ENCODE peak calls at places on chromosome 15, in four cellular contexts. H is brain microvascular endothelial cell, Y is fibroblast of lung, X is thoracic aorta. W is an unnamed sample.

GRCh38 chr15:78340243-78341056 is at the start of gene CRABP1:
- DNase-seq in H (no peak), Y (no peak), X (no peak), W (no peak)

GRCh38 chr15:83837946-83838571 is 184.1 kb downstream of the ADAMTSL3 start:
- DNase-seq in H (peak), Y (peak), X (no peak), W (no peak)

GRCh38 chr15:83720466-83720865 is 66.5 kb downstream of the ADAMTSL3 start:
- DNase-seq in H (no peak), Y (no peak), X (no peak), W (no peak)

GRCh38 chr15:70429323-70429722 is 331.6 kb upstream of the TLE3 start:
- DNase-seq in H (no peak), Y (no peak), X (no peak), W (no peak)

GRCh38 chr15:80619677-80620076 is 75.4 kb upstream of the ABHD17C start:
- DNase-seq in H (no peak), Y (peak), X (no peak), W (no peak)

GRCh38 chr15:74010929-74011540 is 16.5 kb downstream of the PML start:
- DNase-seq in H (no peak), Y (peak), X (no peak), W (peak)

GRCh38 chr15:28978011-28978378 is 92.2 kb downstream of the APBA2 start:
- DNase-seq in H (no peak), Y (no peak), X (no peak), W (no peak)

GRCh38 chr15:93466380-93466779 is 377.4 kb upstream of the RGMA start:
- DNase-seq in H (no peak), Y (no peak), X (no peak), W (no peak)

GRCh38 chr15:57654136-57654845 is 52.2 kb upstream of the POLR2M start:
- DNase-seq in H (no peak), Y (peak), X (no peak), W (no peak)

GRCh38 chr15:51180534-51180933 is 85.8 kb upstream of the TNFAIP8L3 start:
- DNase-seq in H (no peak), Y (no peak), X (no peak), W (no peak)

GRCh38 chr15:100275641-100276040 is 66.1 kb downstream of the ADAMTS17 start:
- DNase-seq in H (no peak), Y (no peak), X (no peak), W (no peak)

GRCh38 chr15:80620931-80621330 is 74.2 kb upstream of the ABHD17C start:
- DNase-seq in H (no peak), Y (no peak), X (no peak), W (no peak)

GRCh38 chr15:29050870-29051269 is 165.1 kb downstream of the APBA2 start:
- DNase-seq in H (peak), Y (peak), X (no peak), W (no peak)

GRCh38 chr15:100601158-100601557 is 826 bp downstream of the LINS1 start:
- DNase-seq in H (no peak), Y (no peak), X (no peak), W (no peak)

GRCh38 chr15:64686130-64686735 is 89.2 kb downstream of the RBPMS2 start:
- DNase-seq in H (peak), Y (peak), X (no peak), W (no peak)

GRCh38 chr15:99719096-99719541 is 14.1 kb downstream of the LYSMD4 start:
- DNase-seq in H (peak), Y (peak), X (no peak), W (no peak)

GRCh38 chr15:88839146-88839545 is 35.9 kb downstream of the ACAN start:
- DNase-seq in H (no peak), Y (no peak), X (no peak), W (no peak)

GRCh38 chr15:88839961-88840360 is 36.7 kb downstream of the ACAN start:
- DNase-seq in H (no peak), Y (no peak), X (no peak), W (no peak)

GRCh38 chr15:88843334-88843733 is 40.1 kb downstream of the ACAN start:
- DNase-seq in H (no peak), Y (no peak), X (no peak), W (no peak)

GRCh38 chr15:88842156-88842555 is 38.9 kb downstream of the ACAN start:
- DNase-seq in H (no peak), Y (no peak), X (no peak), W (no peak)

DNA sequence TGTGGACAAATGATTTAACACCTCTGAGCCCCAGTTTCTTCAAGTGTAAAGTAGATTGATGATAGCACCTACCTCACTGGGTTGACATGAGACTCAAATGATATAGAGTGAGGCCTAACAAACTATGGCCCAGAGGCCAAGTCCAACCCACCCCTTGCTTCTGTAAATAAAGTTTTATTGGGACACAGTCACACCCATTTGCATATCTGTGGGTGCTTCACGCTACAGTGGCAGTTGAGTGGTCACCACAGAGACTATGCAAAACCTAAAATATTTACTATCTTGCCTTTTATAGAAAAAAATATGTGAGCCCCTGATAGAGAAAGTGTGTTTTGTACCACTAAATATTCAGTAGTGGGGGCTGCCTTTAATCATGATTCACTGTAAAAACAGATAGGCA is 38.0 kb downstream of the ACAN start:
- DNase-seq in H (no peak), Y (no peak), X (no peak), W (no peak)
- H3K4me3 ChIP-seq in H (no peak), Y (no peak), X (no peak), W (no peak)

GRCh38 chr15:85793641-85794597 is 806 bp downstream of the KLHL25 start:
- DNase-seq in H (peak), Y (no peak), X (no peak), W (peak)
- H3K27ac ChIP-seq in H (peak), Y (peak), X (peak), W (peak)

GRCh38 chr15:88004379-88004778 is 252.2 kb downstream of the NTRK3 start:
- DNase-seq in H (no peak), Y (no peak), X (no peak), W (peak)

GRCh38 chr15:88003928-88004327 is 252.6 kb downstream of the NTRK3 start:
- DNase-seq in H (no peak), Y (no peak), X (no peak), W (no peak)

GRCh38 chr15:88002721-88003120 is 253.8 kb downstream of the NTRK3 start:
- DNase-seq in H (no peak), Y (no peak), X (no peak), W (no peak)

GRCh38 chr15:87998658-87999057 is 257.9 kb downstream of the NTRK3 start:
- DNase-seq in H (no peak), Y (no peak), X (no peak), W (no peak)
- H3K4me3 ChIP-seq in H (no peak), Y (no peak), X (no peak), W (no peak)

GRCh38 chr15:44811347-44811746 is 75.0 kb downstream of the TRIM69 start:
- DNase-seq in H (no peak), Y (no peak), X (no peak), W (no peak)
- H3K27ac ChIP-seq in H (no peak), Y (no peak), X (no peak), W (no peak)

GRCh38 chr15:43826029-43826507 is 734 bp upstream of the WDR76 start:
- DNase-seq in H (no peak), Y (no peak), X (no peak), W (no peak)
- H3K4me3 ChIP-seq in H (peak), Y (no peak), X (peak), W (no peak)